ENCODE peak calls at places on chromosomes 6 and 20, in nine cellular contexts. D, I, R, E, O, K, A, W and T are unnamed samples.

GRCh38 chr6:32982702-32983492 is 14.5 kb downstream of the BRD2 start:
- DNase-seq in E (no peak), W (no peak), R (no peak), I (no peak), K (no peak), O (no peak), D (no peak), A (no peak), T (no peak)

GRCh38 chr6:134451529-134451928 is 133.6 kb upstream of the SGK1 start:
- DNase-seq in W (no peak), O (no peak), D (peak; percentile 16), E (no peak), R (no peak), I (peak; percentile 59), A (no peak), K (no peak), T (no peak)

GRCh38 chr6:141744971-141745370 is 387.8 kb upstream of the GJE1 start:
- DNase-seq in A (no peak), O (no peak), E (peak; percentile 19), R (no peak), W (no peak), K (no peak), I (no peak), D (no peak), T (no peak)

GRCh38 chr6:5302995-5303622 is 41.8 kb downstream of the FARS2 start:
- DNase-seq in E (no peak), K (no peak), A (peak; percentile 57), D (peak; percentile 91), W (peak; percentile 76), I (peak; percentile 81), R (no peak), O (no peak), T (no peak)

GRCh38 chr20:31440012-31440659 is at the start of gene DEFB123:
- DNase-seq in W (no peak), A (no peak), K (peak; percentile 19), R (no peak), I (no peak), O (no peak), D (no peak), E (no peak), T (no peak)

GRCh38 chr6:722608-723007 is 29.7 kb upstream of the EXOC2 start:
- DNase-seq in O (peak; percentile 46), E (peak; percentile 74), A (no peak), K (no peak), I (no peak), R (no peak), D (peak; percentile 14), W (no peak), T (no peak)

GRCh38 chr6:85920782-85921181 is 278.1 kb upstream of the SYNCRIP start:
- DNase-seq in O (no peak), D (no peak), A (no peak), K (no peak), E (no peak), I (no peak), R (no peak), W (peak; percentile 90), T (no peak)

GRCh38 chr6:41531591-41532582 is 14.3 kb upstream of the FOXP4 start:
- DNase-seq in E (peak; percentile 8), K (peak; percentile 59), A (no peak), W (no peak), O (peak; percentile 62), D (peak; percentile 93), I (no peak), R (peak; percentile 23), T (peak; percentile 51)

GRCh38 chr20:34445177-34446065 is 70.8 kb upstream of the DYNLRB1 start:
- DNase-seq in O (no peak), K (no peak), W (no peak), I (no peak), E (no peak), A (no peak), R (no peak), D (no peak), T (no peak)

GRCh38 chr6:128316258-128316952 is 204.0 kb downstream of the PTPRK start:
- DNase-seq in O (no peak), R (no peak), I (no peak), K (no peak), D (no peak), W (no peak), A (peak; percentile 25), E (no peak), T (no peak)

GRCh38 chr6:17599885-17600526 is at the start of gene FAM8A1:
- DNase-seq in E (peak; percentile 85), D (peak; percentile 96), K (peak; percentile 95), I (peak; percentile 97), W (peak; percentile 97), R (no peak), O (peak; percentile 39), A (peak; percentile 99), T (peak; percentile 91)

GRCh38 chr6:82875573-82876185 is 190.0 kb downstream of the UBE3D start:
- DNase-seq in W (no peak), A (no peak), R (no peak), I (no peak), D (no peak), O (peak; percentile 31), K (no peak), E (peak; percentile 47), T (no peak)

GRCh38 chr6:108166664-108167448 is 1.0 kb downstream of the NR2E1 start:
- DNase-seq in D (no peak), E (no peak), K (no peak), O (no peak), I (peak; percentile 37), W (no peak), R (no peak), A (peak; percentile 73), T (no peak)

GRCh38 chr6:108164537-108164814 is 1.3 kb upstream of the NR2E1 start:
- DNase-seq in A (no peak), W (no peak), R (no peak), K (no peak), I (no peak), E (no peak), D (no peak), O (no peak), T (no peak)

GRCh38 chr6:108167449-108167903 is 1.7 kb downstream of the NR2E1 start:
- DNase-seq in E (no peak), I (peak; percentile 74), R (no peak), W (no peak), A (peak; percentile 76), O (no peak), K (no peak), D (no peak), T (no peak)

GRCh38 chr6:108164815-108165706 is 761 bp upstream of the NR2E1 start:
- DNase-seq in E (no peak), D (no peak), W (no peak), I (peak; percentile 74), O (no peak), R (no peak), K (no peak), A (peak; percentile 70), T (no peak)

DNA sequence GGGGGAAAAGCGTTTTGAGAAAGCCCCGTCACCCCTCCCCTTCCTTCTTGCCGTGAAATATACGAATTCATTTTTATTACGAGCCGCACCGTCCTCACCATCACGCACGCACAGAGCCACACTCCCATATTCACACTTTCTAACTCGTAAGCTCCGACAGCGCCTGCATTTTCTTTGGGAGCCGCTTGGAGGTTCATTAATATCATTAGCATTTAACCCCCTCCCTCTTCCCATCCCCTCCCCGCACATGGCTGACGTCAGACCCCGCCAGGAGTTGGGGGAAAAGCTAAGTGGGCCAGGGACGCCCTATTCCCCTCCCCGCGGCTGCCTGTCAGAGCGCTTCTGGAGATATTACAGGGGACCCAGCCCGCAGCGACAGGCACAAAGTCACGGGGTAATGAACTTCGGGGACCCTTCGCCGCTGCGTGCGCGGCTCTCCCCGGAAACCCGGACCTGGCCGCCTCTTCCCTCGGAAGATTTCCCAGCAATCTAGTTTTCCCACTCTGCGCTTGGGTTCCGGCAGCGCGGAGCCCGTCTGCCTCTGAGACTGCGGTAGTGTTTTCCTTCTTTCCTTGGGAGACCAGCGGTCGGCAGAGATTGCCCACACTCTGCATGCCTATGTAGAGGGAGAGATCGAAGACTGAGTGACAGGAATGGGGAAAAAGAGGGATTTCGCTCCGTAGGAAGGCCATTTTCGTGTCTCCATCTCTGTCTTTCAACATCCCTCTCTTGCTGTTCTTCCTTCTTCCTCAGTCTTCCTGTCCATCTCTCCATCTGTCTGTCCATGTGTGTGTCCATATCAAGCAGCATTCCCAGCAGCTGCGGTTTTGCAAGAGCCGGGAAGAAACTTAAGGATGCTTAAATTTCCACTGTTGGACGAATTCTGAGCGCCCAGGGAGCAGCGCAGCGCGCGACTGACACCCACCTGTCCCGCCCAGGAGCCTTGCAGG is at the start of gene NR2E1:
- DNase-seq in R (no peak), W (no peak), A (no peak), O (no peak), D (no peak), I (peak; percentile 80), K (no peak), E (peak; percentile 21), T (no peak)
- TF ChIP-seq CTCF in R (no peak), W (no peak), A (no peak), O (no peak), D (no peak), I (no peak), K (no peak), E (no peak), T (no peak)

GRCh38 chr6:162373192-162373591 is 354.4 kb downstream of the PRKN start:
- DNase-seq in O (no peak), W (no peak), K (no peak), D (no peak), E (no peak), I (no peak), R (no peak), A (no peak), T (no peak)

GRCh38 chr6:162371133-162371532 is 356.4 kb downstream of the PRKN start:
- DNase-seq in O (no peak), E (no peak), R (no peak), W (no peak), K (no peak), D (no peak), I (no peak), A (no peak), T (no peak)

GRCh38 chr6:162364488-162364887 is 363.1 kb downstream of the PRKN start:
- DNase-seq in E (no peak), D (no peak), O (no peak), W (no peak), R (no peak), A (no peak), K (no peak), I (no peak), T (no peak)

GRCh38 chr6:162372092-162372491 is 355.5 kb downstream of the PRKN start:
- DNase-seq in D (no peak), E (no peak), I (no peak), R (no peak), A (no peak), O (no peak), W (no peak), K (no peak), T (no peak)

GRCh38 chr6:162369091-162369490 is 358.5 kb downstream of the PRKN start:
- DNase-seq in W (no peak), I (no peak), K (no peak), R (no peak), D (no peak), O (no peak), E (no peak), A (no peak), T (no peak)
- TF ChIP-seq CTCF in W (no peak), I (no peak), K (no peak), R (no peak), D (no peak), O (no peak), E (no peak), A (no peak), T (no peak)

GRCh38 chr6:137625808-137626207 is 131.6 kb upstream of the OLIG3 start:
- DNase-seq in A (no peak), W (no peak), D (no peak), R (no peak), E (no peak), K (no peak), I (no peak), O (no peak), T (no peak)
- TF ChIP-seq CTCF in A (no peak), W (no peak), D (no peak), R (no peak), E (no peak), K (peak; percentile 42), I (peak; percentile 31), O (peak; percentile 22), T (no peak)

GRCh38 chr20:64217539-64217938 is 38.0 kb upstream of the PCMTD2 start:
- DNase-seq in E (no peak), A (no peak), K (no peak), R (no peak), D (no peak), I (no peak), W (no peak), O (no peak), T (no peak)
- TF ChIP-seq CTCF in E (no peak), A (no peak), K (no peak), R (no peak), D (no peak), I (no peak), W (no peak), O (no peak), T (no peak)